ENCODE peak calls at places on chromosomes 13 and 19, in five cellular contexts. F is mesothelial cell of epicardium, M is pancreas, O is Peyer's patch, J is lower leg skin. Q is an unnamed sample.

GRCh38 chr19:17931532-17932191 is 1.2 kb upstream of the CCDC124 start:
- DNase-seq in F (no peak), M (no peak), O (no peak), J (no peak), Q (no peak)

GRCh38 chr13:99766641-99767045 is 204.9 kb downstream of the ZIC5 start:
- DNase-seq in F (no peak), M (no peak), O (no peak), J (no peak), Q (no peak)

GRCh38 chr19:45419396-45419795 is 4.3 kb downstream of the ERCC1 start:
- DNase-seq in F (no peak), M (no peak), O (peak), J (no peak), Q (no peak)

GRCh38 chr19:11849264-11849615 is 714 bp downstream of the ZNF439 start:
- DNase-seq in F (no peak), M (no peak), O (peak), J (no peak), Q (no peak)

GRCh38 chr19:45171211-45171623 is 6.8 kb downstream of the TRAPPC6A start:
- DNase-seq in F (no peak), M (no peak), O (no peak), J (no peak), Q (no peak)

GRCh38 chr19:23957660-23958281 is 43.1 kb downstream of the ZNF726 start:
- DNase-seq in F (no peak), M (no peak), O (no peak), J (no peak), Q (no peak)

GRCh38 chr13:97028441-97029299 is 34.4 kb upstream of the OXGR1 start:
- DNase-seq in F (peak), M (peak), O (peak), J (peak), Q (peak)

GRCh38 chr13:44218501-44219240 is 155.0 kb upstream of the SERP2 start:
- DNase-seq in F (no peak), M (peak), O (peak), J (peak), Q (no peak)

GRCh38 chr19:19485161-19485997 is 30.0 kb downstream of the TSSK6 start:
- DNase-seq in F (no peak), M (no peak), O (no peak), J (no peak), Q (no peak)

GRCh38 chr13:98575009-98575866 is 1.7 kb downstream of the STK24 start:
- DNase-seq in F (no peak), M (no peak), O (no peak), J (no peak), Q (no peak)

GRCh38 chr19:27741236-27741635 is 1471.7 kb downstream of the UQCRFS1 start:
- DNase-seq in F (no peak), M (no peak), O (peak), J (no peak), Q (peak)

GRCh38 chr13:26517931-26518330 is 39.6 kb upstream of the WASF3 start:
- DNase-seq in F (no peak), M (no peak), O (no peak), J (no peak), Q (no peak)

GRCh38 chr19:40603071-40603718 is 2.0 kb downstream of the LTBP4 start:
- DNase-seq in F (no peak), M (no peak), O (no peak), J (no peak), Q (no peak)

GRCh38 chr19:1907563-1908363 is 2.6 kb downstream of the ADAT3 start:
- DNase-seq in F (no peak), M (peak), O (peak), J (no peak), Q (no peak)

GRCh38 chr13:103156346-103156998 is 90.3 kb upstream of the SLC10A2 start:
- DNase-seq in F (no peak), M (no peak), O (no peak), J (no peak), Q (no peak)

GRCh38 chr19:4951671-4952070 is 17.2 kb upstream of the KDM4B start:
- DNase-seq in F (no peak), M (no peak), O (no peak), J (no peak), Q (no peak)

GRCh38 chr13:92463134-92463533 is 763.5 kb upstream of the GPC6 start:
- DNase-seq in F (no peak), M (peak), O (no peak), J (no peak), Q (no peak)

GRCh38 chr19:7930765-7931164 is 4.8 kb upstream of the CTXN1 start:
- DNase-seq in F (no peak), M (no peak), O (no peak), J (no peak), Q (no peak)

GRCh38 chr13:41302743-41303142 is 8.3 kb upstream of the NAA16 start:
- DNase-seq in F (no peak), M (no peak), O (no peak), J (no peak), Q (no peak)

GRCh38 chr19:482186-483041 is 13.9 kb upstream of the MADCAM1 start:
- DNase-seq in F (no peak), M (no peak), O (no peak), J (no peak), Q (no peak)

GRCh38 chr19:39407644-39408391 is 1.2 kb downstream of the ZFP36 start:
- DNase-seq in F (no peak), M (peak), O (peak), J (peak), Q (no peak)

GRCh38 chr13:100203696-100204367 is 114.9 kb downstream of the PCCA start:
- DNase-seq in F (no peak), M (no peak), O (no peak), J (no peak), Q (no peak)

GRCh38 chr13:108917581-108917980 is 288.2 kb downstream of the MYO16 start:
- DNase-seq in F (no peak), M (no peak), O (no peak), J (no peak), Q (no peak)

GRCh38 chr13:99829156-99829555 is 142.4 kb downstream of the ZIC5 start:
- DNase-seq in F (no peak), M (no peak), O (no peak), J (no peak), Q (no peak)

GRCh38 chr19:51458051-51458645 is at the start of gene SIGLEC8:
- DNase-seq in F (no peak), M (no peak), O (no peak), J (no peak), Q (peak)

GRCh38 chr19:56083668-56084067 is 37.4 kb downstream of the ZNF787 start:
- DNase-seq in F (no peak), M (no peak), O (no peak), J (no peak), Q (no peak)

GRCh38 chr13:29978211-29978610 is 127.8 kb upstream of the UBL3 start:
- DNase-seq in F (no peak), M (no peak), O (no peak), J (no peak), Q (no peak)

GRCh38 chr19:8304841-8305621 is 3.1 kb downstream of the CD320 start:
- DNase-seq in F (peak), M (peak), O (peak), J (peak), Q (peak)

GRCh38 chr13:41611385-41611784 is 154.0 kb downstream of the RGCC start:
- DNase-seq in F (no peak), M (no peak), O (no peak), J (no peak), Q (no peak)

GRCh38 chr19:54561840-54562239 is 11.8 kb upstream of the LILRA2 start:
- DNase-seq in F (no peak), M (no peak), O (no peak), J (no peak), Q (peak)

GRCh38 chr19:29581398-29581797 is 24.7 kb upstream of the POP4 start:
- DNase-seq in F (no peak), M (no peak), O (no peak), J (no peak), Q (no peak)

GRCh38 chr19:11581740-11582139 is 4.3 kb upstream of the ACP5 start:
- DNase-seq in F (no peak), M (no peak), O (peak), J (no peak), Q (no peak)

GRCh38 chr13:40460116-40460515 is 206.3 kb downstream of the FOXO1 start:
- DNase-seq in F (no peak), M (no peak), O (no peak), J (no peak), Q (no peak)

GRCh38 chr13:35349673-35350278 is 126.7 kb downstream of the MAB21L1 start:
- DNase-seq in F (no peak), M (no peak), O (no peak), J (no peak), Q (no peak)

GRCh38 chr13:98372886-98373285 is 195.8 kb upstream of the RNF113B start:
- DNase-seq in F (no peak), M (no peak), O (no peak), J (no peak), Q (no peak)

GRCh38 chr19:1650627-1651009 is 1.8 kb downstream of the TCF3 start:
- DNase-seq in F (no peak), M (no peak), O (no peak), J (no peak), Q (no peak)

GRCh38 chr13:61036715-61037114 is 378.9 kb downstream of the PCDH20 start:
- DNase-seq in F (no peak), M (no peak), O (no peak), J (no peak), Q (no peak)

GRCh38 chr13:79799466-79799865 is 318.5 kb downstream of the NDFIP2 start:
- DNase-seq in F (no peak), M (no peak), O (no peak), J (no peak), Q (no peak)

DNA sequence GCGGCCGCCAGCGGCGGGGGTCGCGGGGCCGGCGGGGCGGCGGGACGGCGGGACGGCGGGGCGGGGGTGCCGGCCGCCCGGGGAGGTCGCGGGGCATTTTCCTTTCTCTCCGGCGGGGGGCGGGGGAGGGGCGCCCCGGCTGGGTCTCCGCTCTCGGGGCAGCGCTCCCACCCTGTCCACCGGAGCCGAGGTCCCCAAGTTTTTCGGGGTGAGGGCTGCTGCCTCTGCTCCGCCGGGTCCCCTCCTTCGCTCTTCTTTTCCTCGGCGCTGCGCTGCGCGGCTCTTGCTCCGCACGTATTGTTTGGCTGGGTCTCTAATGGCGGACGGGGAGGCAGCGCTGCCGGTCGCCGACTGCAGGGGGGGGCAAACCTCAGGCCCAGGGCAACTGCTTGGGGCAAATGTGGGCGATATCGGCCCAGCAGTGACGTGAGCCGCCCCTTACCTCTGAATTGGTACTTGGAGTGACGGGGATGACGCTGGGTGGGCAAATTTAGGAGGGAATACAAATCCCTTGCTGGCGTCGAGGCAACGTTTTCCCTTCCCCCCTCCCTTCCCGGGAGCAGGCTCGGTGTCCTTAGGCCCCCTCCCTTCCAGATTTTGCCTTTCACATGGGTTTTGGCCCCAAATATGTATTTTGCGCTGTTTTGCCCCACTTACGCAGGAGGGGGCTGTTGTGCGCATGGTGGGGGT is 759 bp downstream of the ZMYM2 start:
- DNase-seq in F (peak), M (peak), O (peak), J (peak), Q (peak)
- TF ChIP-seq CTCF in F (no peak), M (no peak), O (no peak), J (no peak), Q (no peak)

GRCh38 chr19:52527134-52527953 is at the start of gene ZNF808:
- DNase-seq in F (peak), M (peak), O (peak), J (peak), Q (peak)
- TF ChIP-seq CTCF in F (peak), M (peak), O (peak), J (peak), Q (peak)

DNA sequence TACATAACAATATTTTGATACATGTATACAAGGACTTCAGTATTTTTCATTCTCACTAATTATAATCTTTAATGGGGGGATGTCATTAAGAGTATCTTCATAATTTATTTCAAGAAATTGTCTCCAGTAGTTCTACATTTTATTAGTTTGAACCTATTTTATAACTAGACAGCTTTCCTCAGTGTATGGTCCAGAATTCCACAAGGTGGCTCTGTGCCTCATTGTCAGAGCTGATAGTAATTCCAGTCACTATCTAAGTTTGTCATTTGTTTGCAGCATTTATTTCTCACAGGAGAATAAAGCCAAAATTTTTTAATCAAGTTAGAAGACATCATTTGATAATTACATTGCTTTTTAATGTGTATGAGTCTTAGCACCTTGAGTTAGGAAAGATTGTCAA is 1633.0 kb upstream of the PCDH20 start:
- DNase-seq in F (no peak), M (no peak), O (no peak), J (no peak), Q (no peak)
- TF ChIP-seq CTCF in F (no peak), M (no peak), O (no peak), J (no peak), Q (peak)

DNA sequence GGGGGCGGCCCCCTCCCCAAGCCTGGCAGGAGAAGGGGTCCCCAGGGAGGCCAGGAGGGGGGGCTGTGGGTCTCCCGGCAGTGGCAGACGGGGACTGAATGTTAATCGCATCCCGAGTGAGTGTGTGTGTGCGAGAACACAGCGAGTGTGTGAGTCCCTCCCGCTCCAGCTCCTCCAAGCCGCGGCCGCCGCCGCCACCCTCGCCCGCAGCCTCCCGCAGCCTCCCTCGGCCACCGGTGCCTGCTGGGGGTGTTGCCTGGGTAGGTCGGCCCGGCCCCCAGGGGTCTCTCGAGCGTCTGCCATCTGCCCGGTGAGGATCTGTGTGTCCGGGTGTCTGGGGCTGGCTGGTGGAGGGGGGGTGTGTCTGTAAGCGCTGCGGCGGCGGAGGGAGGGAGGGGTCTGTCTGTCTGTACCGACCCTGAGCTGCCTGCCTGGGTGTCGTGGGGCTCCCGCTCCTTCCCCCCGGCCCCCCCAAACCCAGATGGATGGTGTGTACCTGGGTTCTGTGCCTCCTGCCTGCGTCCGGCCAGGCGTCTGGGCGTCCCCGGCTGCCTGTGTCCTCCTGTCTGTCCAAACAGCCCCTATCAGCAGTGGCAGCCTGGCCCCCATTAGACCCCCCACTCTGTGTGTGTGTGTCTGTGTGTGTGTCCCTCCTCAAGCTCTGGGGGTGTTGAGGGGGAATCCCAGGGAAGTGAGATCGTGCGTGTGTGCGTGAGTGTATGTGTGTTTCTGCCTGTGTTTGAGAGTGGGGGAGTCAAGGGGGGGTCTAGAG is at the start of gene GRIN2D:
- DNase-seq in F (peak), M (no peak), O (no peak), J (no peak), Q (no peak)
- TF ChIP-seq CTCF in F (no peak), M (no peak), O (no peak), J (no peak), Q (no peak)

DNA sequence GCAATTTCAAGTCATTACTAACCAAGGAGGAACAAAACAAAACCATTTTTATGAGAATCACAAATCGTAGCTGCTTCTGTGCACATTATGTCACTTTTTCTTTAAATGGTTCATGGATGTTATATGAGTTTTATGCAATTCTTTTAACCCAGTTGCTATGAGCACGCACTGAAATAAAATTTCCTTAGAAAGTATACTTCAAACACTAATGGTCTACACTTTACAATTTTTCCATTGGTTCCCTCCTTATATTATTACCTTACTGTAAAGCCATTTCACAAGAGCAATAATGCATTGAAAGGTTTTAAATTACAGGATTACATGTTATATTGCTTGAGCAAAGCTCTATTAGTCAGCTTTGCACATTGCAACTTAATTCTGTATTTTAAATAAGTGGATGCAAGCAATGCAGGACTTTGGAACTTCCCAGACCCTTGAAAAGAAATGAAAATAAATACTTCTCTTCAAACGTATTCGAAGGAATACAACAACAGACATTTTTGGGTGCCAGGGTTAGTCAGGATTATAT is 318.7 kb downstream of the PCDH9 start:
- DNase-seq in F (no peak), M (no peak), O (no peak), J (no peak), Q (no peak)
- TF ChIP-seq CTCF in F (no peak), M (no peak), O (no peak), J (no peak), Q (no peak)

GRCh38 chr19:43534811-43535761 is 2.1 kb downstream of the ZNF575 start:
- DNase-seq in F (peak), M (peak), O (peak), J (no peak), Q (peak)
- TF ChIP-seq CTCF in F (peak), M (peak), O (no peak), J (no peak), Q (peak)

GRCh38 chr13:28820099-28821051 is at the start of gene MTUS2:
- DNase-seq in F (no peak), M (peak), O (no peak), J (no peak), Q (no peak)
- TF ChIP-seq CTCF in F (no peak), M (no peak), O (no peak), J (no peak), Q (no peak)

Q was measured in osteocyte.